ENCODE peak calls at places on chromosomes 16 and 17, in nine cellular contexts. D is AG09319, K is HCEC 1CT, O is IMR-90, F is AG04450, H is lung microvascular endothelial cell, Y is RWPE1, M is NCI-H774, N is NCI-H460. S is an unnamed sample.

GRCh38 chr17:50133028-50133768 is 3.2 kb upstream of the SAMD14 start:
- DNase-seq in D (no peak), K (peak; percentile 41), O (peak; percentile 55), F (no peak), H (no peak), Y (no peak), M (no peak), N (no peak), S (no peak)

GRCh38 chr17:45298546-45299285 is 18.1 kb downstream of the MAP3K14 start:
- DNase-seq in D (no peak), K (no peak), O (no peak), F (no peak), H (no peak), Y (no peak), M (no peak), N (no peak), S (no peak)

GRCh38 chr17:3038941-3039340 is 24.5 kb downstream of the OR1D5 start:
- DNase-seq in D (no peak), K (no peak), O (no peak), F (no peak), H (no peak), Y (no peak), M (no peak), N (no peak), S (no peak)

GRCh38 chr17:80274317-80274716 is 13.7 kb downstream of the RNF213 start:
- DNase-seq in D (no peak), K (no peak), O (no peak), F (no peak), H (no peak), Y (no peak), M (no peak), N (no peak), S (no peak)

GRCh38 chr16:25403852-25404251 is 146.2 kb upstream of the ZKSCAN2 start:
- DNase-seq in D (no peak), K (no peak), O (no peak), F (no peak), H (no peak), Y (no peak), M (no peak), N (no peak), S (no peak)

GRCh38 chr17:79581306-79581932 is 29.4 kb downstream of the RBFOX3 start:
- DNase-seq in D (no peak), K (no peak), O (no peak), F (no peak), H (peak; percentile 28), Y (no peak), M (no peak), N (no peak), S (no peak)

GRCh38 chr17:29633886-29634285 is 11.2 kb upstream of the CORO6 start:
- DNase-seq in D (no peak), K (no peak), O (no peak), F (no peak), H (no peak), Y (no peak), M (no peak), N (no peak), S (no peak)

GRCh38 chr16:78277374-78277773 is 177.9 kb downstream of the WWOX start:
- DNase-seq in D (no peak), K (no peak), O (no peak), F (no peak), H (no peak), Y (no peak), M (no peak), N (no peak), S (no peak)

GRCh38 chr16:77223184-77223583 is 24.0 kb downstream of the SYCE1L start:
- DNase-seq in D (no peak), K (no peak), O (no peak), F (no peak), H (no peak), Y (no peak), M (no peak), N (no peak), S (no peak)

GRCh38 chr17:55219939-55220338 is 44.8 kb upstream of the HLF start:
- DNase-seq in D (no peak), K (no peak), O (no peak), F (no peak), H (peak; percentile 4), Y (no peak), M (no peak), N (no peak), S (no peak)

GRCh38 chr17:58277726-58278595 is 2.8 kb downstream of the MPO start:
- DNase-seq in D (no peak), K (no peak), O (no peak), F (no peak), H (no peak), Y (no peak), M (no peak), N (no peak), S (no peak)

GRCh38 chr16:30421010-30421409 is 8.8 kb downstream of the DCTPP1 start:
- DNase-seq in D (no peak), K (no peak), O (no peak), F (no peak), H (no peak), Y (no peak), M (no peak), N (no peak), S (no peak)

GRCh38 chr17:28532063-28532960 is 20.1 kb downstream of the UNC119 start:
- DNase-seq in D (no peak), K (no peak), O (peak; percentile 21), F (no peak), H (no peak), Y (no peak), M (no peak), N (no peak), S (no peak)

GRCh38 chr17:80191720-80192265 is 22.0 kb downstream of the CARD14 start:
- DNase-seq in D (no peak), K (no peak), O (no peak), F (no peak), H (peak; percentile 68), Y (no peak), M (no peak), N (no peak), S (no peak)

GRCh38 chr17:61366076-61366714 is 33.4 kb upstream of the TBX2 start:
- DNase-seq in D (no peak), K (no peak), O (no peak), F (no peak), H (no peak), Y (no peak), M (no peak), N (no peak), S (no peak)